ENCODE peak calls at places on chromosome 13, in six cellular contexts. One of them, this sample, is unnamed.

GRCh38 chr13:80444240-80445015 is 103.5 kb upstream of the SPRY2 start:
- DNase-seq in tibial nerve: no peak
- DNase-seq in upper lobe of left lung: no peak
- DNase-seq in right lobe of liver: no peak
- DNase-seq in A549: no peak
- DNase-seq in stomach: no peak
- DNase-seq in this sample: no peak

GRCh38 chr13:99572131-99572530 is 70.9 kb downstream of the TM9SF2 start:
- DNase-seq in tibial nerve: no peak
- DNase-seq in upper lobe of left lung: no peak
- DNase-seq in right lobe of liver: no peak
- DNase-seq in A549: no peak
- DNase-seq in stomach: no peak
- DNase-seq in this sample: no peak

GRCh38 chr13:35961002-35961401 is 170.2 kb downstream of the DCLK1 start:
- DNase-seq in tibial nerve: no peak
- DNase-seq in upper lobe of left lung: no peak
- DNase-seq in right lobe of liver: no peak
- DNase-seq in A549: no peak
- DNase-seq in stomach: no peak
- DNase-seq in this sample: no peak

GRCh38 chr13:74070065-74070464 is 64.1 kb downstream of the KLF12 start:
- DNase-seq in tibial nerve: no peak
- DNase-seq in upper lobe of left lung: no peak
- DNase-seq in right lobe of liver: no peak
- DNase-seq in A549: no peak
- DNase-seq in stomach: no peak
- DNase-seq in this sample: no peak

GRCh38 chr13:50740052-50740741 is 103.3 kb downstream of the DLEU7 start:
- DNase-seq in tibial nerve: no peak
- DNase-seq in upper lobe of left lung: no peak
- DNase-seq in right lobe of liver: no peak
- DNase-seq in A549: no peak
- DNase-seq in stomach: no peak
- DNase-seq in this sample: no peak

GRCh38 chr13:39597828-39598227 is 5.2 kb downstream of the LHFPL6 start:
- DNase-seq in tibial nerve: no peak
- DNase-seq in upper lobe of left lung: no peak
- DNase-seq in right lobe of liver: no peak
- DNase-seq in A549: no peak
- DNase-seq in stomach: no peak
- DNase-seq in this sample: no peak

GRCh38 chr13:33199282-33199850 is 86.2 kb downstream of the STARD13 start:
- DNase-seq in tibial nerve: no peak
- DNase-seq in upper lobe of left lung: no peak
- DNase-seq in right lobe of liver: no peak
- DNase-seq in A549: no peak
- DNase-seq in stomach: no peak
- DNase-seq in this sample: no peak

GRCh38 chr13:59782696-59783095 is 381.0 kb downstream of the DIAPH3 start:
- DNase-seq in tibial nerve: no peak
- DNase-seq in upper lobe of left lung: no peak
- DNase-seq in right lobe of liver: no peak
- DNase-seq in A549: no peak
- DNase-seq in stomach: no peak
- DNase-seq in this sample: no peak

GRCh38 chr13:53250272-53250875 is 221.8 kb downstream of the OLFM4 start:
- DNase-seq in tibial nerve: no peak
- DNase-seq in upper lobe of left lung: no peak
- DNase-seq in right lobe of liver: no peak
- DNase-seq in A549: peak
- DNase-seq in stomach: no peak
- DNase-seq in this sample: no peak

GRCh38 chr13:25114220-25114619 is 18.3 kb downstream of the PABPC3 start:
- DNase-seq in tibial nerve: peak
- DNase-seq in upper lobe of left lung: no peak
- DNase-seq in right lobe of liver: peak
- DNase-seq in A549: peak
- DNase-seq in stomach: peak
- DNase-seq in this sample: no peak

GRCh38 chr13:66994097-66994496 is 236.0 kb downstream of the PCDH9 start:
- DNase-seq in tibial nerve: peak
- DNase-seq in upper lobe of left lung: peak
- DNase-seq in right lobe of liver: peak
- DNase-seq in A549: peak
- DNase-seq in stomach: peak
- DNase-seq in this sample: no peak

GRCh38 chr13:51041126-51041525 is 69.9 kb downstream of the C13orf42 start:
- DNase-seq in tibial nerve: no peak
- DNase-seq in upper lobe of left lung: no peak
- DNase-seq in right lobe of liver: no peak
- DNase-seq in A549: no peak
- DNase-seq in stomach: no peak
- DNase-seq in this sample: no peak

GRCh38 chr13:97921146-97921776 is 32.2 kb upstream of the IPO5 start:
- DNase-seq in tibial nerve: no peak
- DNase-seq in upper lobe of left lung: no peak
- DNase-seq in right lobe of liver: no peak
- DNase-seq in A549: no peak
- DNase-seq in stomach: no peak
- DNase-seq in this sample: no peak

GRCh38 chr13:78998736-78999135 is 339.8 kb upstream of the OBI1 start:
- DNase-seq in tibial nerve: no peak
- DNase-seq in upper lobe of left lung: no peak
- DNase-seq in right lobe of liver: no peak
- DNase-seq in A549: no peak
- DNase-seq in stomach: no peak
- DNase-seq in this sample: no peak

GRCh38 chr13:47426126-47426849 is 529.4 kb upstream of the HTR2A start:
- DNase-seq in tibial nerve: no peak
- DNase-seq in upper lobe of left lung: no peak
- DNase-seq in right lobe of liver: no peak
- DNase-seq in A549: no peak
- DNase-seq in stomach: no peak
- DNase-seq in this sample: no peak

GRCh38 chr13:91776650-91777193 is 378.3 kb downstream of the GPC5 start:
- DNase-seq in tibial nerve: no peak
- DNase-seq in upper lobe of left lung: no peak
- DNase-seq in right lobe of liver: no peak
- DNase-seq in A549: no peak
- DNase-seq in stomach: no peak
- DNase-seq in this sample: no peak

GRCh38 chr13:91778123-91778522 is 379.7 kb downstream of the GPC5 start:
- DNase-seq in tibial nerve: no peak
- DNase-seq in upper lobe of left lung: no peak
- DNase-seq in right lobe of liver: no peak
- DNase-seq in A549: no peak
- DNase-seq in stomach: no peak
- DNase-seq in this sample: no peak

GRCh38 chr13:91768746-91769145 is 370.3 kb downstream of the GPC5 start:
- DNase-seq in tibial nerve: no peak
- DNase-seq in upper lobe of left lung: no peak
- DNase-seq in right lobe of liver: no peak
- DNase-seq in A549: no peak
- DNase-seq in stomach: no peak
- DNase-seq in this sample: no peak

GRCh38 chr13:91771229-91771628 is 372.8 kb downstream of the GPC5 start:
- DNase-seq in tibial nerve: no peak
- DNase-seq in upper lobe of left lung: no peak
- DNase-seq in right lobe of liver: no peak
- DNase-seq in A549: no peak
- DNase-seq in stomach: no peak
- DNase-seq in this sample: no peak

DNA sequence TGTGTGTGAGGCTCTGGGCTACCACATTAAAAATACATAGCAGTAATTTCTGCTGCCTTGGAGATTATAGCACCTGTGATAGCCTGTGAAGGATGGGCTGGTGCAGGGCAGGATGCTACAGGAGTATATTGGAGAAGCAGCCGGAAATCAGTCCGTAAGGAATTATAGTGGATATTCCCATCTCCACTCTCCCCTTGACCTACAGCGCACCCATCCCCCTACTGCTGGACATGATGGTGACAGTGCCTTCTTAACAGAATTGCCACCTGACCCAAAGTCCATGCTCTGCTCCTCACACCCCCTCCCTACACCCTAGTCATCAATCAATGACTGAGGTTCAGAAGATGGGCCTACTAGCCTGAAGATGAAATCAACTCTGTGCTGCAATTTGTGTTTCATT is 376.0 kb downstream of the GPC5 start:
- DNase-seq in tibial nerve: no peak
- DNase-seq in upper lobe of left lung: no peak
- DNase-seq in right lobe of liver: no peak
- DNase-seq in A549: no peak
- DNase-seq in stomach: no peak
- DNase-seq in this sample: no peak
- H3K27ac ChIP-seq in tibial nerve: no peak
- H3K27ac ChIP-seq in upper lobe of left lung: no peak
- H3K27ac ChIP-seq in right lobe of liver: no peak
- H3K27ac ChIP-seq in A549: no peak
- H3K27ac ChIP-seq in stomach: no peak
- H3K27ac ChIP-seq in this sample: no peak

GRCh38 chr13:30616927-30617314 is 799 bp upstream of the USPL1 start:
- DNase-seq in tibial nerve: peak
- DNase-seq in upper lobe of left lung: no peak
- DNase-seq in right lobe of liver: peak
- DNase-seq in A549: peak
- DNase-seq in stomach: peak
- DNase-seq in this sample: peak

GRCh38 chr13:30618186-30618937 is 642 bp downstream of the USPL1 start:
- DNase-seq in tibial nerve: no peak
- DNase-seq in upper lobe of left lung: no peak
- DNase-seq in right lobe of liver: peak
- DNase-seq in A549: no peak
- DNase-seq in stomach: peak
- DNase-seq in this sample: no peak

GRCh38 chr13:30615851-30616311 is 1.8 kb upstream of the USPL1 start:
- DNase-seq in tibial nerve: no peak
- DNase-seq in upper lobe of left lung: no peak
- DNase-seq in right lobe of liver: no peak
- DNase-seq in A549: no peak
- DNase-seq in stomach: no peak
- DNase-seq in this sample: no peak

GRCh38 chr13:30618938-30619289 is 1.2 kb downstream of the USPL1 start:
- DNase-seq in tibial nerve: no peak
- DNase-seq in upper lobe of left lung: no peak
- DNase-seq in right lobe of liver: no peak
- DNase-seq in A549: no peak
- DNase-seq in stomach: no peak
- DNase-seq in this sample: no peak

DNA sequence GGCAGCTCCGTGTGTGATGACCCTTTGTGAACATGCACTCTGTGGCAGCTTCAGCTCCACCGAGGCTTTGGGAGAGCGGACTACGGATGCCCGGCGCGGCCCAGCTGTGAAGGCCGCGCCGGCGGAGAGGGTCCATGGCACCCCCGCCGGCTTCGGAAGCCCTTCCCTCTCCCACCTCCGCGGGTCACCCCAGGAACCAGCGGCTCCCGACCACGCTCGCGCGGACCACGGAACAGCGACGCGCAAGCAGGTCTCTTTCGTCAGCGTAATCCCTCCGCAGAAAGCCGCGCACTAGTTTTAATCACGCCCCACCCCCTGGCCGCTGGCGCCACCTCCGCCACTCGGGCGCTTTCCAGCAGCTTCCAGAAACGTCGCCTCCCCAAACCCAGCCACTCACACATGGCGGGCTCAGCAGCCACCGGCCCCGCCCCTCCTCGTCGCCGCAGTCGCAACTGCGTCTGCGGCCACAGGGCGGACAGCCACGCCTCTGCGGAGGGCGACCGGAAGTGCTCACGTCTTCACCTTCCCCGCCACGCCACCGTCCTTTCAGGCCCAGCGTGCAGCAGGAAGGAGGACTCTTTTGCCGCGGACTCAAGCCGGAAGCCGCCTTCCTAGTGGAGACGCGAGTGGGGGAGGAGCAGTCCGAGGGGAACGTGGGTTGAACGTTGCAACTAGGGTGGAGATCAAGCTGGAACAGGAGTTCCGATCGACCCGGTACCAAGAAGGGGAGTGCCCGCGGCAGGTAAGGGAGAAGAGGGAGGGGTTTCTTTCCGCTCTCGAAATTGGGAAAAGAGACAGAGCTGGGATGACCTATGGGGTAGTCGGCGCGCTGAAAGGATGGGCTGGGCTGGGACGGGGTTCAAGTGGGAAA is at the start of gene USPL1:
- DNase-seq in tibial nerve: peak
- DNase-seq in upper lobe of left lung: peak
- DNase-seq in right lobe of liver: peak
- DNase-seq in A549: peak
- DNase-seq in stomach: peak
- DNase-seq in this sample: peak
- TF ChIP-seq POLR2A in tibial nerve: peak
- TF ChIP-seq POLR2A in upper lobe of left lung: peak
- TF ChIP-seq POLR2A in right lobe of liver: peak
- TF ChIP-seq POLR2A in A549: peak
- TF ChIP-seq POLR2A in stomach: no peak
- TF ChIP-seq POLR2A in this sample: peak

GRCh38 chr13:32125221-32125621 is 93.6 kb downstream of the FRY start:
- DNase-seq in tibial nerve: no peak
- DNase-seq in upper lobe of left lung: no peak
- DNase-seq in right lobe of liver: no peak
- DNase-seq in A549: no peak
- DNase-seq in stomach: no peak
- DNase-seq in this sample: no peak
- H3K27ac ChIP-seq in tibial nerve: peak
- H3K27ac ChIP-seq in upper lobe of left lung: peak
- H3K27ac ChIP-seq in right lobe of liver: no peak
- H3K27ac ChIP-seq in A549: no peak
- H3K27ac ChIP-seq in stomach: no peak
- H3K27ac ChIP-seq in this sample: peak

DNA sequence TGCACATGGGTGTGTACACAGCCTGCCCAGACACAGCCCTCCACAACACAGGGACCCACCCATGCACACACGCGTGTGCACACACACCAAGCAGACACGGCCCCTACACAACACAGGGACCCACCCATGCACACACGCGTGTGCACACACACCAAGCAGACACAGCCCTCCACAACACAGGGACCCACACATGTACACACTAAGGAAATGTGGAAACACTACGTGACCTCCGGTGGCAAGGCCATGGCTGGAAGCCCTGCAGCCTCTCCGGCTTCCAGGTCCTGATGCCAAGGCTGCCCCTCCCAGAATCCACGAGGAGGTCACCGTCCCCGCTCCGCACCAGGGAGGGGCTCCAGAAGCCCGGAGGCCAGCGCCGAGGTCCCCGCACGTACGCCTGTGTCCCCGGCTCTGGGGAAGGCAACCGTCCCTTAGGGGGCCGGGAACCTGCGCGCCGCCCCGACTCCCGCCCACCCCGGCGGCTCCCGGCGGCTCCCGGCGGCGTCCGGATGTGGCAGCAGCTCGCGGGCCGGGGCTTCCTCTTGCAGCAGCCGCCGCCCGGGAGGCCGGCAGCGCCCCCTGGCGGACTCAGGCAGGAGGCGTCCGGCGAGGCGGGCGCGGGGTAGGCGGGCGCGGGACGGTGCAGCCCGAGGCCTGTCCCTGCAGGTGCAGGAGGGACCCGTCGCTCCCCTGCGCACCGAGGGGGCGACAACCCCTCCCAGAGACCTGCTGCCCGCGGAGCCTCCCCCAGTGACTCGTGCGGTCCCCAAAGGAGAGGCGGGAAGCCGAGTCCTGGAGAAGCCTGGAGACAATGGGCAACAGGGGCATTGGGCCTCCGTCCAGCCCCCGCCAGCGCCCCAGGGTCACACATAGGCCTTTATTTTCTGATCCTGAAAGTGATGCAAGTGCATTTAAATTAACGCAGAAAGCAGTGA is 29.9 kb upstream of the GRTP1 start:
- DNase-seq in tibial nerve: peak
- DNase-seq in upper lobe of left lung: peak
- DNase-seq in right lobe of liver: peak
- DNase-seq in A549: peak
- DNase-seq in stomach: peak
- DNase-seq in this sample: peak
- TF ChIP-seq POLR2A in tibial nerve: no peak
- TF ChIP-seq POLR2A in upper lobe of left lung: no peak
- TF ChIP-seq POLR2A in right lobe of liver: peak
- TF ChIP-seq POLR2A in A549: no peak
- TF ChIP-seq POLR2A in stomach: no peak
- TF ChIP-seq POLR2A in this sample: no peak